ENCODE peak calls at places on chromosomes 1 and 21, in five cellular contexts. D is cardiac muscle cell, M is neuronal stem cell, X is astrocyte of the spinal cord, Z is NCI-H748 treated with DMSO at 0.1 percent for 48 hours. Y is an unnamed sample.

GRCh38 chr1:179955318-179955638 is 668 bp downstream of the CEP350 start:
- DNase-seq in M (no peak), X (no peak), D (no peak), Z (no peak), Y (peak; percentile 19)

GRCh38 chr1:186301448-186301847 is 73.6 kb downstream of the TPR start:
- DNase-seq in Z (no peak), M (no peak), D (no peak), X (no peak), Y (no peak)

GRCh38 chr1:72481420-72481819 is 199.1 kb upstream of the NEGR1 start:
- DNase-seq in D (no peak), M (no peak), Z (no peak), X (no peak), Y (no peak)

GRCh38 chr1:108692724-108693655 is 880 bp downstream of the PRPF38B start:
- DNase-seq in X (peak; percentile 75), M (no peak), D (peak; percentile 48), Z (peak; percentile 66), Y (no peak)

GRCh38 chr21:45415188-45415942 is 10.4 kb downstream of the COL18A1 start:
- DNase-seq in Z (no peak), X (no peak), D (no peak), M (no peak), Y (no peak)

GRCh38 chr1:22553991-22554522 is 9.2 kb upstream of the EPHA8 start:
- DNase-seq in X (no peak), D (no peak), M (no peak), Z (no peak), Y (no peak)

GRCh38 chr1:160351629-160352028 is 8.4 kb downstream of the NCSTN start:
- DNase-seq in X (no peak), M (no peak), D (no peak), Z (no peak), Y (no peak)

GRCh38 chr1:37605806-37606474 is 10.2 kb upstream of the GNL2 start:
- DNase-seq in M (no peak), Z (no peak), D (no peak), X (no peak), Y (no peak)

GRCh38 chr1:53702287-53702805 is 36.6 kb downstream of the GLIS1 start:
- DNase-seq in Z (no peak), X (no peak), D (peak; percentile 79), M (no peak), Y (no peak)

GRCh38 chr1:162389021-162389818 is 7.7 kb downstream of the C1orf226 start:
- DNase-seq in Z (no peak), X (peak; percentile 64), D (no peak), M (no peak), Y (peak; percentile 80)

GRCh38 chr1:211474426-211474825 is 17.5 kb downstream of the RD3 start:
- DNase-seq in Z (no peak), D (peak; percentile 19), M (no peak), X (no peak), Y (no peak)

GRCh38 chr1:110125810-110126209 is 13.6 kb downstream of the UBL4B start:
- DNase-seq in Z (no peak), X (no peak), D (no peak), M (no peak), Y (no peak)

GRCh38 chr1:161013104-161013590 is 7.8 kb downstream of the F11R start:
- DNase-seq in M (no peak), D (no peak), X (no peak), Z (no peak), Y (no peak)

GRCh38 chr21:40043866-40044265 is 176.6 kb downstream of the PCP4 start:
- DNase-seq in D (no peak), Z (no peak), X (no peak), M (no peak), Y (no peak)

GRCh38 chr1:16248603-16249534 is 11.9 kb upstream of the CPLANE2 start:
- DNase-seq in X (peak; percentile 90), Z (peak; percentile 94), M (no peak), D (peak; percentile 86), Y (peak; percentile 42)

GRCh38 chr1:35629051-35629450 is 12.3 kb downstream of the PSMB2 start:
- DNase-seq in X (no peak), D (no peak), M (no peak), Z (no peak), Y (no peak)

GRCh38 chr1:164061528-164061927 is 497.5 kb upstream of the PBX1 start:
- DNase-seq in Z (no peak), M (no peak), X (no peak), D (no peak), Y (no peak)

GRCh38 chr1:112677501-112677900 is 3.0 kb downstream of the MOV10 start:
- DNase-seq in X (no peak), Z (no peak), D (no peak), M (no peak), Y (no peak)

GRCh38 chr1:93565496-93566221 is 116.0 kb downstream of the BCAR3 start:
- DNase-seq in M (no peak), D (no peak), X (peak; percentile 44), Z (no peak), Y (no peak)

GRCh38 chr1:208524920-208525319 is 280.7 kb upstream of the PLXNA2 start:
- DNase-seq in D (no peak), M (no peak), Z (no peak), X (no peak), Y (no peak)

GRCh38 chr1:36151845-36152203 is 2.5 kb upstream of the TRAPPC3 start:
- DNase-seq in X (no peak), D (no peak), Z (no peak), M (no peak), Y (no peak)

GRCh38 chr1:151875419-151876097 is 22.0 kb upstream of the THEM5 start:
- DNase-seq in X (no peak), D (no peak), M (no peak), Z (no peak), Y (no peak)

GRCh38 chr1:91929246-91929645 is 20.0 kb upstream of the BRDT start:
- DNase-seq in M (no peak), X (no peak), D (peak; percentile 62), Z (no peak), Y (no peak)

GRCh38 chr1:228141082-228141870 is 1.2 kb downstream of the GUK1 start:
- DNase-seq in D (no peak), M (no peak), Z (no peak), X (peak; percentile 16), Y (peak; percentile 22)

GRCh38 chr1:119782541-119783338 is 14.0 kb upstream of the HMGCS2 start:
- DNase-seq in Z (no peak), X (no peak), M (no peak), D (no peak), Y (peak; percentile 13)

GRCh38 chr1:208919371-208919770 is 664.1 kb upstream of the CAMK1G start:
- DNase-seq in X (no peak), Z (no peak), D (no peak), M (no peak), Y (peak; percentile 22)

GRCh38 chr1:214850432-214851010 is 232.0 kb upstream of the KCNK2 start:
- DNase-seq in D (no peak), M (no peak), X (no peak), Z (no peak), Y (no peak)

GRCh38 chr1:101121515-101121914 is 95.9 kb upstream of the DPH5 start:
- DNase-seq in X (no peak), Z (no peak), M (no peak), D (no peak), Y (no peak)

GRCh38 chr1:89955806-89956205 is 39.1 kb upstream of the ZNF326 start:
- DNase-seq in X (no peak), Z (no peak), M (no peak), D (no peak), Y (no peak)

GRCh38 chr1:68269637-68270430 is 37.5 kb upstream of the WLS start:
- DNase-seq in D (no peak), X (peak; percentile 35), M (no peak), Z (no peak), Y (peak; percentile 74)

GRCh38 chr1:212070720-212071302 is 35.3 kb downstream of the DTL start:
- DNase-seq in D (peak; percentile 62), M (no peak), Z (no peak), X (peak; percentile 66), Y (peak; percentile 46)

GRCh38 chr1:164557270-164557669 is 1.7 kb upstream of the PBX1 start:
- DNase-seq in Z (no peak), D (no peak), X (no peak), M (no peak), Y (no peak)

GRCh38 chr21:40355076-40355475 is 487.8 kb downstream of the PCP4 start:
- DNase-seq in Z (no peak), M (no peak), D (no peak), X (no peak), Y (no peak)

GRCh38 chr1:193905288-193906085 is 719.1 kb upstream of the B3GALT2 start:
- DNase-seq in D (no peak), M (no peak), Z (no peak), X (peak; percentile 2), Y (no peak)

GRCh38 chr1:10788592-10789006 is 7.8 kb downstream of the CASZ1 start:
- DNase-seq in X (no peak), Z (no peak), M (no peak), D (peak; percentile 64), Y (no peak)

GRCh38 chr1:89088597-89088996 is 23.6 kb upstream of the GBP1 start:
- DNase-seq in X (no peak), M (no peak), D (no peak), Z (no peak), Y (no peak)

GRCh38 chr1:180234369-180235076 is 4.5 kb downstream of the LHX4 start:
- DNase-seq in X (no peak), D (peak; percentile 45), Z (no peak), M (no peak), Y (no peak)

GRCh38 chr1:221663321-221663720 is 78.6 kb downstream of the DUSP10 start:
- DNase-seq in Z (no peak), M (no peak), X (peak; percentile 26), D (no peak), Y (peak; percentile 28)

GRCh38 chr1:225888289-225888897 is 553 bp downstream of the LEFTY1 start:
- DNase-seq in M (no peak), Z (no peak), D (no peak), X (no peak), Y (no peak)

Y was measured in kidney glomerular epithelial cell.